ENCODE peak calls at places on chromosomes 12 and 14, in seven cellular contexts. M is uterus, G is K562, P is gastrocnemius medialis, X is ovary, D is sigmoid colon, F is transverse colon. C is an unnamed sample.

GRCh38 chr12:117280019-117280680 is 81.3 kb downstream of the NOS1 start:
- DNase-seq in M (no peak), F (no peak), G (no peak), D (no peak), X (no peak), P (no peak), C (no peak)

GRCh38 chr14:71130491-71131179 is 223.4 kb downstream of the PCNX1 start:
- DNase-seq in M (no peak), F (no peak), P (no peak), G (no peak), X (no peak), D (no peak), C (no peak)

GRCh38 chr14:71497645-71498086 is 434.6 kb upstream of the RGS6 start:
- DNase-seq in P (no peak), G (no peak), F (no peak), X (no peak), M (no peak), D (no peak), C (peak)

GRCh38 chr12:114783176-114783575 is 99.2 kb upstream of the TBX3 start:
- DNase-seq in X (no peak), P (no peak), D (no peak), G (no peak), F (no peak), M (no peak), C (no peak)

GRCh38 chr14:89025581-89026236 is 201.3 kb downstream of the TTC8 start:
- DNase-seq in X (no peak), G (no peak), P (peak), M (peak), D (no peak), F (no peak), C (no peak)

GRCh38 chr12:5739862-5740370 is 205.1 kb downstream of the ANO2 start:
- DNase-seq in F (no peak), G (no peak), D (no peak), P (no peak), X (no peak), M (no peak), C (no peak)

GRCh38 chr12:21827135-21827534 is 52.6 kb upstream of the KCNJ8 start:
- DNase-seq in X (no peak), G (no peak), P (no peak), D (no peak), F (no peak), M (no peak), C (no peak)

GRCh38 chr14:65356327-65356836 is 56.1 kb upstream of the FUT8 start:
- DNase-seq in G (peak), P (no peak), D (no peak), X (no peak), F (no peak), M (no peak), C (no peak)

GRCh38 chr12:122870867-122871664 is 24.9 kb downstream of the VPS37B start:
- DNase-seq in X (no peak), F (peak), M (no peak), P (no peak), D (peak), G (no peak), C (peak)

GRCh38 chr12:18068355-18068754 is 21.6 kb downstream of the RERGL start:
- DNase-seq in G (no peak), P (no peak), X (no peak), F (no peak), M (no peak), D (no peak), C (no peak)

GRCh38 chr12:2768224-2768961 is 26.4 kb upstream of the FKBP4 start:
- DNase-seq in G (no peak), D (no peak), P (no peak), M (no peak), X (no peak), F (no peak), C (no peak)

GRCh38 chr14:92785601-92786426 is 8.3 kb upstream of the GOLGA5 start:
- DNase-seq in P (no peak), M (peak), F (no peak), G (peak), D (no peak), X (peak), C (peak)

GRCh38 chr12:45789025-45789424 is 59.5 kb downstream of the ARID2 start:
- DNase-seq in M (no peak), D (no peak), G (no peak), P (no peak), F (no peak), X (no peak), C (no peak)

GRCh38 chr12:111312708-111313107 is 56.2 kb downstream of the PHETA1 start:
- DNase-seq in X (no peak), P (no peak), F (no peak), D (no peak), M (no peak), G (no peak), C (no peak)

GRCh38 chr12:3537916-3538690 is 47.1 kb downstream of the PRMT8 start:
- DNase-seq in P (no peak), D (no peak), M (no peak), G (no peak), X (no peak), F (no peak), C (no peak)

GRCh38 chr14:60723218-60724079 is 702 bp downstream of the SIX4 start:
- DNase-seq in D (peak), P (peak), X (peak), F (peak), G (peak), M (peak), C (peak)

GRCh38 chr12:107288414-107289125 is 195.2 kb upstream of the CRY1 start:
- DNase-seq in D (no peak), M (no peak), X (no peak), G (no peak), P (no peak), F (no peak), C (no peak)

GRCh38 chr12:98736352-98737326 is 91.5 kb downstream of the APAF1 start:
- DNase-seq in F (no peak), P (no peak), X (no peak), M (no peak), G (no peak), D (no peak), C (no peak)

GRCh38 chr12:122406701-122407154 is 15.7 kb downstream of the CLIP1 start:
- DNase-seq in G (no peak), F (no peak), D (no peak), P (no peak), M (no peak), X (no peak), C (no peak)

GRCh38 chr12:77256924-77257323 is 191.6 kb upstream of the E2F7 start:
- DNase-seq in G (no peak), M (no peak), D (no peak), X (peak), F (no peak), P (no peak), C (no peak)

GRCh38 chr14:28294834-28295440 is 471.6 kb upstream of the FOXG1 start:
- DNase-seq in G (no peak), D (no peak), F (no peak), X (no peak), M (no peak), P (no peak), C (no peak)

GRCh38 chr14:99231850-99232401 is 40.1 kb downstream of the BCL11B start:
- DNase-seq in F (no peak), D (no peak), M (no peak), X (no peak), P (no peak), G (no peak), C (no peak)

GRCh38 chr12:132702640-132703039 is 8.0 kb upstream of the PGAM5 start:
- DNase-seq in X (no peak), F (no peak), P (no peak), G (no peak), D (no peak), M (no peak), C (no peak)

GRCh38 chr12:124675881-124676688 is 108.7 kb upstream of the NCOR2 start:
- DNase-seq in G (no peak), X (no peak), D (peak), F (no peak), P (no peak), M (no peak), C (no peak)

GRCh38 chr14:54700717-54701116 is 133.8 kb downstream of the SAMD4A start:
- DNase-seq in X (no peak), F (no peak), D (no peak), P (no peak), G (no peak), M (no peak), C (no peak)

GRCh38 chr14:65946494-65946893 is 534.0 kb downstream of the FUT8 start:
- DNase-seq in G (no peak), F (no peak), X (no peak), D (no peak), M (no peak), P (no peak), C (no peak)

GRCh38 chr12:2555487-2556082 is 239.2 kb upstream of the FKBP4 start:
- DNase-seq in M (no peak), X (no peak), D (no peak), P (no peak), F (no peak), G (no peak), C (no peak)

GRCh38 chr14:89351958-89352404 is 65.1 kb downstream of the FOXN3 start:
- DNase-seq in X (no peak), P (no peak), M (peak), D (no peak), F (no peak), G (no peak), C (no peak)

GRCh38 chr12:89856431-89856830 is 147.8 kb upstream of the ATP2B1 start:
- DNase-seq in G (no peak), P (no peak), X (no peak), D (no peak), M (no peak), F (no peak), C (no peak)

GRCh38 chr14:49783394-49784010 is 15.5 kb downstream of the KLHDC2 start:
- DNase-seq in G (no peak), M (no peak), D (no peak), X (no peak), P (no peak), F (no peak), C (no peak)

GRCh38 chr12:89492883-89493282 is 31.7 kb downstream of the GALNT4 start:
- DNase-seq in P (no peak), G (no peak), X (no peak), F (peak), M (no peak), D (no peak), C (no peak)

GRCh38 chr12:3272958-3273357 is 195.8 kb downstream of the TSPAN9 start:
- DNase-seq in G (no peak), M (no peak), F (no peak), X (no peak), D (no peak), P (no peak), C (no peak)

GRCh38 chr14:64407329-64407728 is 19.2 kb downstream of the MTHFD1 start:
- DNase-seq in M (no peak), D (no peak), X (no peak), F (no peak), G (no peak), P (no peak), C (no peak)

GRCh38 chr12:82650627-82651337 is 35.9 kb upstream of the TMTC2 start:
- DNase-seq in D (no peak), M (no peak), X (no peak), G (no peak), F (peak), P (no peak), C (no peak)

GRCh38 chr14:100873083-100873482 is 30.4 kb downstream of the RTL1 start:
- DNase-seq in P (no peak), D (peak), F (no peak), X (no peak), G (peak), M (no peak), C (no peak)

GRCh38 chr12:91180577-91180976 is 2.0 kb downstream of the DCN start:
- DNase-seq in G (no peak), P (no peak), M (no peak), F (no peak), X (no peak), D (no peak), C (no peak)

GRCh38 chr12:66061557-66062279 is 68.8 kb downstream of the LLPH start:
- DNase-seq in M (no peak), G (no peak), F (no peak), X (no peak), P (no peak), D (no peak), C (no peak)

GRCh38 chr14:87186745-87187144 is 806.2 kb downstream of the GALC start:
- DNase-seq in P (no peak), M (no peak), G (no peak), X (no peak), D (no peak), F (no peak), C (no peak)

GRCh38 chr12:13242926-13243325 is 46.4 kb downstream of the EMP1 start:
- DNase-seq in P (no peak), X (no peak), G (no peak), F (no peak), D (no peak), M (no peak), C (no peak)

DNA sequence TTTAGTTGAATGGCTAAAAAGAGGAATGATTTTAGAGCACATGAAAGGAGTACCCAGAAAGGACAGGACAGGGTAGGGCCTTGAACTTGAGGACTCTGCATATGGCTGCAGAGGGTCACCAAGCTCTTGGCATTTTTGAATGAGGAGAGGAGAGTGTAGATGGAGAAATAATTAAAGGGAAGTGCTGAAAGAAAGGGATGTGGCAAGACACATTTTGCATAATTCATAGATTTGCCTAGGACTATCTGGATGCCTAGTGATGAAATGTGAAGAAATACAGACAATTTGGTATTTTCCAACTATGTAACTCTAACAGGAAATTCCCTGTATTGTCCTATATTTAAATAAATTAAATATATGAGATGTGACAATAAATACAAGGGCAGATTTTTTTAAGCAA is 27.5 kb upstream of the MDM1 start:
- DNase-seq in G (no peak), F (no peak), P (no peak), D (no peak), X (no peak), M (no peak), C (no peak)
- H3K27ac ChIP-seq in G (no peak), F (no peak), P (no peak), D (no peak), X (no peak), M (no peak), C (no peak)

DNA sequence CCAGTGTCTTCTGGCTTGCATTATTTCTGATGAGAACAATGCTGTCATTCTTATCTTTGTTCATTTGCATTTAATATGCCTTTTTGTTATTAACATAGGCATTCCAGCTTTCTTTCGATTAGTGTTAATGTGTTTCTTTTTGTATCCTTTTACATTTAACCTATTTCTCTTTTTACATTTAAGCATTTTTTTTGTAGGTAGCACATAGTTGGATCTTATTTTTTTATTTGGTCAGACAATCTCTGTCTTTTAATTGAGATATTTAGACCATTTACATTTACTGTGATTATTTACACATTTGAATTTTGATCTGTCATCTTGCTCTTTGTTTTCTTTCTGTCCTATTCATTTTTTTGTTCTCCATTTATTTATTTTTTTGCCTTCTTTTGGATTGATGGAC is 14.5 kb upstream of the KIF26A start:
- DNase-seq in D (no peak), M (no peak), G (no peak), X (no peak), F (no peak), P (no peak), C (no peak)
- TF ChIP-seq POLR2A in D (no peak), M (no peak), G (no peak), X (no peak), F (no peak), P (no peak), C (no peak)

GRCh38 chr14:34018125-34018524 is 67.3 kb upstream of the EGLN3 start:
- DNase-seq in M (no peak), D (no peak), X (no peak), F (no peak), P (no peak), G (no peak), C (no peak)
- H3K4me3 ChIP-seq in M (no peak), D (no peak), X (no peak), F (no peak), P (peak), G (no peak), C (no peak)

GRCh38 chr12:80056232-80056631 is 43.1 kb upstream of the OTOGL start:
- DNase-seq in D (no peak), M (no peak), X (no peak), P (no peak), F (no peak), G (no peak), C (no peak)

GRCh38 chr12:80056845-80057244 is 42.5 kb upstream of the OTOGL start:
- DNase-seq in X (peak), P (peak), F (no peak), M (peak), G (no peak), D (no peak), C (peak)

GRCh38 chr12:80058586-80058985 is 40.8 kb upstream of the OTOGL start:
- DNase-seq in F (no peak), P (no peak), M (no peak), G (no peak), X (no peak), D (no peak), C (peak)

GRCh38 chr12:80053048-80053790 is 46.1 kb upstream of the OTOGL start:
- DNase-seq in G (no peak), D (peak), F (peak), P (peak), X (peak), M (peak), C (peak)
- H3K27ac ChIP-seq in G (no peak), D (peak), F (peak), P (no peak), X (no peak), M (peak), C (no peak)

GRCh38 chr12:53208877-53209463 is 1.9 kb upstream of the ITGB7 start:
- DNase-seq in X (no peak), P (no peak), D (no peak), F (no peak), G (no peak), M (no peak), C (no peak)
- TF ChIP-seq POLR2A in X (no peak), P (no peak), D (no peak), F (no peak), G (no peak), M (no peak), C (no peak)

GRCh38 chr12:50070314-50071060 is 13.1 kb downstream of the ASIC1 start:
- DNase-seq in D (peak), G (peak), P (peak), M (peak), F (peak), X (peak), C (peak)
- H3K4me3 ChIP-seq in D (no peak), G (no peak), P (no peak), M (no peak), F (no peak), X (no peak), C (no peak)

GRCh38 chr14:52265248-52265647 is 2.2 kb upstream of the PTGDR start:
- DNase-seq in G (no peak), P (no peak), F (no peak), D (no peak), X (no peak), M (no peak), C (no peak)

GRCh38 chr14:52267501-52268190 is at the start of gene PTGDR:
- DNase-seq in G (no peak), M (no peak), X (no peak), D (no peak), F (peak), P (no peak), C (peak)

GRCh38 chr14:52266782-52267181 is 716 bp upstream of the PTGDR start:
- DNase-seq in D (no peak), M (no peak), P (no peak), F (no peak), X (no peak), G (no peak), C (no peak)

GRCh38 chr14:52268191-52269061 is 928 bp downstream of the PTGDR start:
- DNase-seq in D (no peak), P (no peak), G (no peak), M (no peak), X (no peak), F (no peak), C (no peak)

GRCh38 chr14:52266179-52266578 is 1.3 kb upstream of the PTGDR start:
- DNase-seq in X (peak), D (peak), G (no peak), P (peak), M (peak), F (no peak), C (peak)
- H3K27ac ChIP-seq in X (no peak), D (no peak), G (no peak), P (no peak), M (peak), F (no peak), C (no peak)

GRCh38 chr14:21241218-21241819 is 27.9 kb downstream of the HNRNPC start:
- DNase-seq in F (no peak), G (no peak), D (no peak), M (no peak), P (no peak), X (no peak), C (no peak)

GRCh38 chr14:21248338-21248737 is 20.9 kb downstream of the HNRNPC start:
- DNase-seq in D (no peak), M (no peak), X (no peak), P (no peak), G (no peak), F (no peak), C (no peak)

GRCh38 chr14:21244546-21244945 is 24.7 kb downstream of the HNRNPC start:
- DNase-seq in X (no peak), M (no peak), P (no peak), G (no peak), F (no peak), D (no peak), C (no peak)

GRCh38 chr14:21248739-21249411 is 20.4 kb downstream of the HNRNPC start:
- DNase-seq in X (no peak), M (no peak), P (no peak), G (no peak), F (no peak), D (no peak), C (no peak)

GRCh38 chr14:21245813-21246212 is 23.4 kb downstream of the HNRNPC start:
- DNase-seq in G (no peak), M (no peak), X (no peak), F (no peak), D (no peak), P (no peak), C (no peak)
- TF ChIP-seq POLR2A in G (peak), M (no peak), X (no peak), F (no peak), D (no peak), P (no peak), C (no peak)

GRCh38 chr14:76761198-76761848 is at the start of gene VASH1:
- DNase-seq in D (peak), F (peak), G (peak), M (no peak), X (peak), P (no peak), C (peak)

GRCh38 chr14:76761849-76762616 is 765 bp downstream of the VASH1 start:
- DNase-seq in M (no peak), G (no peak), P (no peak), F (no peak), X (no peak), D (no peak), C (no peak)

GRCh38 chr14:76759589-76759988 is 1.7 kb upstream of the VASH1 start:
- DNase-seq in G (no peak), F (no peak), M (no peak), P (no peak), X (no peak), D (no peak), C (no peak)

GRCh38 chr14:76762617-76763361 is 1.5 kb downstream of the VASH1 start:
- DNase-seq in G (peak), X (no peak), M (no peak), P (no peak), D (no peak), F (no peak), C (no peak)

GRCh38 chr14:76760331-76761197 is 704 bp upstream of the VASH1 start:
- DNase-seq in G (no peak), M (no peak), F (no peak), X (no peak), D (no peak), P (no peak), C (no peak)
- H3K4me3 ChIP-seq in G (no peak), M (peak), F (peak), X (peak), D (peak), P (peak), C (no peak)